ENCODE peak calls at places on chromosomes 7 and 10, in seven cellular contexts. One of them, this sample, is unnamed.
A peak's percentile ranks its signal among the peaks of the same experiment; 100 is the strongest.

GRCh38 chr7:129772646-129773280 is 161.2 kb downstream of the NRF1 start:
- DNase-seq in stimulated activated CD8-positive, alpha-beta memory T cell treated with anti-CD3 and anti-CD28 coated beads, Interleukin-4, amount 100 ng/mL, for 24 hours: no peak
- DNase-seq in adipocyte: no peak
- DNase-seq in left ventricle myocardium inferior: no peak
- DNase-seq in fibroblast of gingiva: no peak
- DNase-seq in Calu3: no peak
- DNase-seq in activated CD8-positive, alpha-beta memory T cell treated with anti-CD3 and anti-CD28 coated beads for 48 hours: no peak
- DNase-seq in this sample: peak; percentile 38

GRCh38 chr7:129222064-129222463 is 2.8 kb upstream of the AHCYL2 start:
- DNase-seq in adipocyte: no peak
- DNase-seq in stimulated activated CD8-positive, alpha-beta memory T cell treated with anti-CD3 and anti-CD28 coated beads, Interleukin-4, amount 100 ng/mL, for 24 hours: no peak
- DNase-seq in activated CD8-positive, alpha-beta memory T cell treated with anti-CD3 and anti-CD28 coated beads for 48 hours: no peak
- DNase-seq in left ventricle myocardium inferior: no peak
- DNase-seq in fibroblast of gingiva: no peak
- DNase-seq in Calu3: no peak
- DNase-seq in this sample: no peak

GRCh38 chr7:100719523-100720319 is 547 bp upstream of the EPO start:
- DNase-seq in activated CD8-positive, alpha-beta memory T cell treated with anti-CD3 and anti-CD28 coated beads for 48 hours: no peak
- DNase-seq in stimulated activated CD8-positive, alpha-beta memory T cell treated with anti-CD3 and anti-CD28 coated beads, Interleukin-4, amount 100 ng/mL, for 24 hours: no peak
- DNase-seq in left ventricle myocardium inferior: no peak
- DNase-seq in fibroblast of gingiva: peak; percentile 54
- DNase-seq in adipocyte: peak; percentile 77
- DNase-seq in Calu3: no peak
- DNase-seq in this sample: peak; percentile 18

GRCh38 chr7:44286618-44287487 is 38.5 kb downstream of the CAMK2B start:
- DNase-seq in fibroblast of gingiva: no peak
- DNase-seq in adipocyte: no peak
- DNase-seq in Calu3: no peak
- DNase-seq in left ventricle myocardium inferior: peak; percentile 13
- DNase-seq in activated CD8-positive, alpha-beta memory T cell treated with anti-CD3 and anti-CD28 coated beads for 48 hours: no peak
- DNase-seq in stimulated activated CD8-positive, alpha-beta memory T cell treated with anti-CD3 and anti-CD28 coated beads, Interleukin-4, amount 100 ng/mL, for 24 hours: no peak
- DNase-seq in this sample: no peak

GRCh38 chr10:124025152-124025551 is 68.2 kb downstream of the CHST15 start:
- DNase-seq in activated CD8-positive, alpha-beta memory T cell treated with anti-CD3 and anti-CD28 coated beads for 48 hours: no peak
- DNase-seq in Calu3: no peak
- DNase-seq in left ventricle myocardium inferior: no peak
- DNase-seq in adipocyte: no peak
- DNase-seq in stimulated activated CD8-positive, alpha-beta memory T cell treated with anti-CD3 and anti-CD28 coated beads, Interleukin-4, amount 100 ng/mL, for 24 hours: no peak
- DNase-seq in fibroblast of gingiva: no peak
- DNase-seq in this sample: no peak

GRCh38 chr7:901041-901387 is 24.7 kb downstream of the GET4 start:
- DNase-seq in stimulated activated CD8-positive, alpha-beta memory T cell treated with anti-CD3 and anti-CD28 coated beads, Interleukin-4, amount 100 ng/mL, for 24 hours: no peak
- DNase-seq in adipocyte: no peak
- DNase-seq in fibroblast of gingiva: no peak
- DNase-seq in left ventricle myocardium inferior: no peak
- DNase-seq in activated CD8-positive, alpha-beta memory T cell treated with anti-CD3 and anti-CD28 coated beads for 48 hours: no peak
- DNase-seq in Calu3: no peak
- DNase-seq in this sample: no peak

GRCh38 chr10:126315471-126316177 is 72.7 kb downstream of the ADAM12 start:
- DNase-seq in left ventricle myocardium inferior: no peak
- DNase-seq in activated CD8-positive, alpha-beta memory T cell treated with anti-CD3 and anti-CD28 coated beads for 48 hours: no peak
- DNase-seq in Calu3: no peak
- DNase-seq in adipocyte: peak; percentile 82
- DNase-seq in stimulated activated CD8-positive, alpha-beta memory T cell treated with anti-CD3 and anti-CD28 coated beads, Interleukin-4, amount 100 ng/mL, for 24 hours: no peak
- DNase-seq in fibroblast of gingiva: peak; percentile 56
- DNase-seq in this sample: no peak

GRCh38 chr7:134565643-134566136 is 16.8 kb downstream of the AKR1B15 start:
- DNase-seq in activated CD8-positive, alpha-beta memory T cell treated with anti-CD3 and anti-CD28 coated beads for 48 hours: no peak
- DNase-seq in adipocyte: peak; percentile 89
- DNase-seq in Calu3: no peak
- DNase-seq in left ventricle myocardium inferior: no peak
- DNase-seq in fibroblast of gingiva: peak; percentile 93
- DNase-seq in stimulated activated CD8-positive, alpha-beta memory T cell treated with anti-CD3 and anti-CD28 coated beads, Interleukin-4, amount 100 ng/mL, for 24 hours: no peak
- DNase-seq in this sample: peak; percentile 32

GRCh38 chr10:44205072-44205471 is 179.8 kb downstream of the CXCL12 start:
- DNase-seq in activated CD8-positive, alpha-beta memory T cell treated with anti-CD3 and anti-CD28 coated beads for 48 hours: no peak
- DNase-seq in adipocyte: no peak
- DNase-seq in fibroblast of gingiva: no peak
- DNase-seq in left ventricle myocardium inferior: no peak
- DNase-seq in stimulated activated CD8-positive, alpha-beta memory T cell treated with anti-CD3 and anti-CD28 coated beads, Interleukin-4, amount 100 ng/mL, for 24 hours: no peak
- DNase-seq in Calu3: no peak
- DNase-seq in this sample: no peak

GRCh38 chr10:96044686-96045085 is 1.3 kb downstream of the CCNJ start:
- DNase-seq in adipocyte: peak; percentile 81
- DNase-seq in stimulated activated CD8-positive, alpha-beta memory T cell treated with anti-CD3 and anti-CD28 coated beads, Interleukin-4, amount 100 ng/mL, for 24 hours: no peak
- DNase-seq in Calu3: no peak
- DNase-seq in activated CD8-positive, alpha-beta memory T cell treated with anti-CD3 and anti-CD28 coated beads for 48 hours: no peak
- DNase-seq in left ventricle myocardium inferior: no peak
- DNase-seq in fibroblast of gingiva: peak; percentile 67
- DNase-seq in this sample: no peak

This sample was measured in ELF-1.